ENCODE peak calls at places on chromosomes 7 and 10, in six cellular contexts. R, Q, Y, Z, I and L are unnamed samples.

GRCh38 chr7:17689361-17689760 is 250.9 kb downstream of the SNX13 start:
- DNase-seq in R (no peak), Q (no peak), Y (no peak), Z (no peak), I (no peak), L (no peak)

GRCh38 chr10:14624600-14624999 is 150.1 kb downstream of the FAM107B start:
- DNase-seq in R (no peak), Q (no peak), Y (no peak), Z (no peak), I (no peak), L (no peak)

GRCh38 chr10:60209874-60210584 is 179.6 kb downstream of the ANK3 start:
- DNase-seq in R (no peak), Q (no peak), Y (no peak), Z (peak), I (no peak), L (no peak)

GRCh38 chr10:34235164-34235832 is 579.8 kb downstream of the PARD3 start:
- DNase-seq in R (peak), Q (peak), Y (no peak), Z (no peak), I (no peak), L (no peak)

GRCh38 chr10:68665841-68666240 is 55.2 kb upstream of the CCAR1 start:
- DNase-seq in R (peak), Q (no peak), Y (no peak), Z (no peak), I (no peak), L (no peak)

GRCh38 chr7:153457796-153458195 is 594.4 kb upstream of the DPP6 start:
- DNase-seq in R (no peak), Q (no peak), Y (no peak), Z (no peak), I (no peak), L (no peak)

GRCh38 chr10:130814610-130815009 is 496.9 kb downstream of the TCERG1L start:
- DNase-seq in R (no peak), Q (no peak), Y (no peak), Z (no peak), I (no peak), L (no peak)

GRCh38 chr10:5628798-5629788 is 37.3 kb downstream of the ASB13 start:
- DNase-seq in R (peak), Q (peak), Y (no peak), Z (no peak), I (no peak), L (no peak)

GRCh38 chr7:134856141-134856540 is 76.7 kb downstream of the CALD1 start:
- DNase-seq in R (no peak), Q (peak), Y (no peak), Z (peak), I (no peak), L (no peak)

GRCh38 chr10:44051584-44052385 is 333.1 kb downstream of the CXCL12 start:
- DNase-seq in R (peak), Q (peak), Y (no peak), Z (no peak), I (no peak), L (no peak)

GRCh38 chr10:33609546-33609945 is 275.1 kb upstream of the NRP1 start:
- DNase-seq in R (no peak), Q (no peak), Y (no peak), Z (peak), I (no peak), L (no peak)

GRCh38 chr7:132472463-132473120 is 103.7 kb downstream of the PLXNA4 start:
- DNase-seq in R (no peak), Q (peak), Y (no peak), Z (peak), I (no peak), L (no peak)

GRCh38 chr7:21771261-21771660 is 174.4 kb downstream of the CDCA7L start:
- DNase-seq in R (no peak), Q (no peak), Y (no peak), Z (no peak), I (no peak), L (no peak)

GRCh38 chr10:74880041-74880440 is 53.6 kb downstream of the KAT6B start:
- DNase-seq in R (peak), Q (no peak), Y (no peak), Z (no peak), I (no peak), L (no peak)

GRCh38 chr7:26397786-26398435 is 106.2 kb downstream of the SNX10 start:
- DNase-seq in R (no peak), Q (peak), Y (peak), Z (peak), I (no peak), L (peak)

GRCh38 chr10:99888623-99889022 is 106.2 kb downstream of the ABCC2 start:
- DNase-seq in R (peak), Q (no peak), Y (no peak), Z (no peak), I (no peak), L (no peak)

GRCh38 chr10:121648078-121648477 is 49.8 kb upstream of the FGFR2 start:
- DNase-seq in R (no peak), Q (no peak), Y (no peak), Z (peak), I (no peak), L (no peak)

GRCh38 chr10:121113385-121113696 is 262.2 kb downstream of the WDR11 start:
- DNase-seq in R (no peak), Q (no peak), Y (no peak), Z (peak), I (peak), L (no peak)

GRCh38 chr7:41239596-41239995 is 463.3 kb downstream of the INHBA start:
- DNase-seq in R (no peak), Q (no peak), Y (no peak), Z (no peak), I (no peak), L (no peak)

GRCh38 chr10:93819520-93819919 is 61.8 kb downstream of the LGI1 start:
- DNase-seq in R (no peak), Q (no peak), Y (no peak), Z (no peak), I (no peak), L (no peak)

GRCh38 chr7:105849122-105849855 is 27.1 kb downstream of the ATXN7L1 start:
- DNase-seq in R (no peak), Q (peak), Y (no peak), Z (peak), I (peak), L (peak)

GRCh38 chr7:44071726-44072363 is 6.5 kb upstream of the PGAM2 start:
- DNase-seq in R (no peak), Q (peak), Y (no peak), Z (no peak), I (no peak), L (no peak)

GRCh38 chr7:105264707-105265106 is 124.0 kb downstream of the SRPK2 start:
- DNase-seq in R (no peak), Q (no peak), Y (no peak), Z (no peak), I (no peak), L (no peak)

GRCh38 chr10:130341325-130341724 is 205.1 kb downstream of the GLRX3 start:
- DNase-seq in R (no peak), Q (no peak), Y (peak), Z (peak), I (peak), L (peak)

GRCh38 chr10:15167411-15168295 is 840 bp downstream of the NMT2 start:
- DNase-seq in R (peak), Q (peak), Y (peak), Z (peak), I (no peak), L (peak)

GRCh38 chr10:94043431-94043990 is 49.8 kb downstream of the PLCE1 start:
- DNase-seq in R (no peak), Q (no peak), Y (no peak), Z (no peak), I (no peak), L (no peak)

GRCh38 chr7:129889133-129889854 is 63.5 kb downstream of the UBE2H start:
- DNase-seq in R (peak), Q (peak), Y (no peak), Z (no peak), I (no peak), L (no peak)

GRCh38 chr10:111126981-111127848 is 50.4 kb downstream of the ADRA2A start:
- DNase-seq in R (no peak), Q (no peak), Y (no peak), Z (peak), I (no peak), L (peak)

GRCh38 chr7:23530355-23530754 is 1.4 kb downstream of the TRA2A start:
- DNase-seq in R (peak), Q (peak), Y (no peak), Z (peak), I (no peak), L (no peak)

GRCh38 chr7:30682131-30683083 is at the start of gene CRHR2:
- DNase-seq in R (no peak), Q (no peak), Y (peak), Z (no peak), I (no peak), L (peak)

GRCh38 chr10:104406715-104407517 is 53.3 kb downstream of the CFAP58 start:
- DNase-seq in R (peak), Q (peak), Y (no peak), Z (peak), I (no peak), L (no peak)

GRCh38 chr10:51524041-51524440 is 175.4 kb downstream of the CSTF2T start:
- DNase-seq in R (peak), Q (peak), Y (no peak), Z (no peak), I (no peak), L (no peak)

GRCh38 chr7:73828107-73828803 is 2.5 kb upstream of the CLDN4 start:
- DNase-seq in R (peak), Q (peak), Y (no peak), Z (peak), I (no peak), L (no peak)

GRCh38 chr7:3520206-3520605 is 219.2 kb downstream of the SDK1 start:
- DNase-seq in R (no peak), Q (no peak), Y (no peak), Z (no peak), I (no peak), L (no peak)

GRCh38 chr10:100519321-100520051 is at the start of gene SEC31B:
- DNase-seq in R (no peak), Q (peak), Y (peak), Z (peak), I (no peak), L (peak)

GRCh38 chr10:83925133-83925532 is 214.2 kb upstream of the GHITM start:
- DNase-seq in R (no peak), Q (no peak), Y (no peak), Z (peak), I (no peak), L (peak)

GRCh38 chr10:51857326-51857725 is 157.9 kb upstream of the CSTF2T start:
- DNase-seq in R (no peak), Q (no peak), Y (no peak), Z (no peak), I (no peak), L (no peak)

GRCh38 chr10:123715546-123715945 is 49.4 kb downstream of the GPR26 start:
- DNase-seq in R (no peak), Q (no peak), Y (no peak), Z (no peak), I (no peak), L (no peak)
- H2BK15ac ChIP-seq in R (no peak), Q (no peak), Y (no peak), Z (no peak), I (no peak), L (no peak)

DNA sequence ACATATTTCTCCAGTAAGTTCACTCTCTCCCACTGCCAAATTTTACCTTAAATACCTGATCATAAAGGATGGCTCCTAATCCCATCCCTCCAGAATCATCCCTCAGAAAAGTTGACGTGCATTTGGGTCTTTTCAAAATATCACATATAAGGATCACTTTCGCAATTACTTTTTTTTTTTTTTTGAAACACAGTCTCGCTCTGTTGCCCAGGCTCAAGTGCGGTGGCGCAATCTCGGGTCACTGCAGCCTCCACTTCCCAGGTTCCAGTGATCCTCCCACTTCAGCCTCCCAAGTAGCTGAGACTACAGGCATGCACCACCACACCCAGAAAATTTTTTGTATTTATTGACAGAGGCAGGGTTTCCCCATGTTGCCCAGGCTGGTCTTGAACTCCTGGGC is 17.4 kb downstream of the ZCWPW1 start:
- DNase-seq in R (no peak), Q (no peak), Y (no peak), Z (no peak), I (no peak), L (no peak)
- H3K4me2 ChIP-seq in R (no peak), Q (no peak), Y (no peak), Z (no peak), I (no peak), L (no peak)

DNA sequence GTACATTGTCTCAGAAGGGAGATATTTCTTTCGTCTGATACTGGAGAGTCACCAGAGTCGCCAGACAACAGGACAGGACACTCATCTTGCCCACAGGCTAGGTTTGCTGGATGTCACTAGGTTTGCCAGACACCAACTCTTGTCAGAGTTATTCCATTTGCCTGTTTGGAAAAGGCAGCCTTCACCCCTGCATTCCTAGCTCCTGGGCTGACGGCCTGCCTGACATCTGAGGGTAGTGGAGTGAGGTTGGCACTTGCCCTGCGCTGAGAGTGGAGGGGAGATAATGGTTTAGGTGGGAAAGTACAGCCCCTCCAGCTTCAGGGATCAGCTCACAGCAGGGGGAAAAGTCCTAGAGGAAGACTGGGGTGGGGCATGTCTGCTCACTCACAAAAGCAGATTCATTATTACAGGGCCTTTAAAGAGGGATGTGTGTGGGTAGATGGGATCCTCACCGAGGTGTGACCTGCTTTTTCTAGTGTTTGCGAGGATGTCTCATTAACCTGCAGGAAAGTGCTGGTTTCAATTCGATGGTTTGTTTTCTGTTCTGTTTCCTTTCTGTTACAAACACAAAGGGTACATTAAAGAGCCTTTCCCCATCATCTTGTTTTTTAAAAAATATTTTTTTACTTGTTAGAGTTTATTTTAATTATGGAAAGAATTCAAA is 79.3 kb upstream of the TNS3 start:
- DNase-seq in R (no peak), Q (no peak), Y (no peak), Z (no peak), I (no peak), L (no peak)
- H3K9ac ChIP-seq in R (no peak), Q (no peak), Y (no peak), Z (no peak), I (no peak), L (no peak)

DNA sequence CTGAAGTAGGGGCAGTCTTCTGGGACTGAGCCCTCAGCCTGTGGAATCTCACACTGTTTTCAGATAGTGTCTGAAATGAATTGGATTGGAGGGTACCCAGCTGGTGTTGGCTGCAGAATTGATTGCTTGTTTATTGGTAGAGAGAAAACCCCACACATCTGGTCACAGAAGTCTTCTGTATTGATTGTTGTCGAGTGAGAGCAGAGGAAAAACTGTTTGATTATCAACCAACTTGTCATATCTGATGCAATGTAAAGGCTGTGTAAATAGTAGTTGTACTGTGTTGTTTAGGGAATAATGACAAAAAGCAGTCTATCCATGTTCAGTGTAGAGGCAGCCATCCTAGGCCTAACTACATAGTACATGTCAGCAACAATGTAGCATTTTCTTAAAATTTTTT is 4.9 kb downstream of the CRCP start:
- DNase-seq in R (no peak), Q (no peak), Y (no peak), Z (peak), I (no peak), L (no peak)
- H2BK15ac ChIP-seq in R (no peak), Q (no peak), Y (no peak), Z (no peak), I (no peak), L (no peak)

GRCh38 chr7:35022725-35023124 is 14.6 kb downstream of the DPY19L1 start:
- DNase-seq in R (no peak), Q (no peak), Y (no peak), Z (no peak), I (no peak), L (no peak)
- H3K4me2 ChIP-seq in R (no peak), Q (no peak), Y (no peak), Z (no peak), I (no peak), L (no peak)

DNA sequence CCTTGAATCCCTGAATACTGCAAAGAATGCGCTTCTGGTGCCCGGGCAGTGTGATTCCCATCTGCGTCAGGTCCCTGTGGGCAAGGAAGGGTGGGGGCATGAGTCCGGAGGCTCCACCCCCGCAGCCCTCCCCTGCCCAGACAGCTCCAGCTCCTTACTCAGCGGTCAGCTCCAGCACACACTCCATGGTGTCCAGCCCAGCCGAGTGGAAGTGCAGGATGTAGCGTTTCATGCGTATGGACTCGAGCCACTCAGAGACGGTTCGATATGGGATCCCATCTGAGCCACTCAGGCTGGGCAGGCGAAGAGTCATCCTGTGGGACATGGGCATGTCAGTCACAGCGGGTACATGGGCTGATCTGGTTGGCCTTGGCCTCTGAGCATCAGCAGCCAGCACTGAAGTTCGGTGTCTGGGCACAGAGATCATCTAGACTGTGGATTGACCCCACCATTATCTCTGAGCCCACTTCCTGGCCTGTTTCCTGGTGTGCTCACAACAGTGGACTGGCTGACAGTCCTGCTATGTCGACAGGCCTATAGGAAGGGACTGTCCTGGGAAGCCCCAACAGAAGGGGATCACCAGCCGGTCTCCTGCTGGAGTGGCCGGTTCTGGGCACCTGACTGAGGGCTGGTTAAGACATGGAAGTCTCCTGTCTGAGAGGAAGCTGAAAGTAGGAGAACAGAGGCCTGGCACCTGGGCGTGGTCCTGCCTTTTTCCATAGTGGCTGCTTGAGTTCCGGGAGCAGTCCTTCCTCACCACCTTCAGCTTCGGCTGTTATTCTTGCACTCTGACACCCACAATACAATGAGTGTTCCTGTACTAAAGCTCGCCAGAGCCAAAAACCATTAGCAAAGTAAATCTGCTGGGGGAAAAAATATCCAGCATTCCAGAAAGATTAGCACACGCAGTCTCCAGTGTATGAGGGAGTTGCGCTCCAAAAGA is 10.6 kb downstream of the ZYX start:
- DNase-seq in R (peak), Q (peak), Y (no peak), Z (no peak), I (no peak), L (peak)
- H3K9ac ChIP-seq in R (peak), Q (peak), Y (no peak), Z (no peak), I (no peak), L (no peak)